ENCODE peak calls at places on chromosomes 2 and 18, in seven cellular contexts. G, Z, I, B, V, U and K are unnamed samples.

GRCh38 chr2:170122883-170123547 is 54.9 kb upstream of the MYO3B start:
- ATAC-seq in Z (peak), U (peak), G (peak), V (no peak), I (no peak), B (no peak), K (no peak)

GRCh38 chr2:225010804-225011203 is 31.5 kb downstream of the DOCK10 start:
- ATAC-seq in V (no peak), I (no peak), B (no peak), U (no peak), G (no peak), Z (no peak), K (no peak)

GRCh38 chr2:237280235-237280634 is 133.7 kb downstream of the COL6A3 start:
- ATAC-seq in Z (no peak), B (no peak), V (no peak), U (no peak), G (no peak), I (no peak), K (no peak)

GRCh38 chr18:3025544-3025943 is 12.6 kb upstream of the LPIN2 start:
- ATAC-seq in G (no peak), V (no peak), Z (no peak), U (no peak), I (no peak), B (no peak), K (no peak)

GRCh38 chr2:208280933-208281332 is 14.9 kb downstream of the PIKFYVE start:
- ATAC-seq in V (no peak), U (no peak), Z (no peak), I (peak), G (no peak), B (no peak), K (no peak)

GRCh38 chr2:238242731-238243495 is 3.1 kb upstream of the HES6 start:
- ATAC-seq in G (no peak), V (no peak), B (no peak), U (no peak), Z (peak), I (no peak), K (no peak)

GRCh38 chr2:38652431-38653273 is 13.3 kb upstream of the GALM start:
- ATAC-seq in U (no peak), I (peak), B (peak), V (no peak), G (no peak), Z (no peak), K (no peak)

GRCh38 chr18:59606193-59607175 is 90.7 kb downstream of the CCBE1 start:
- ATAC-seq in Z (no peak), G (no peak), V (no peak), I (no peak), B (no peak), U (no peak), K (no peak)

GRCh38 chr2:240211598-240212424 is 71.4 kb upstream of the OTOS start:
- ATAC-seq in I (no peak), G (no peak), V (no peak), U (no peak), Z (no peak), B (no peak), K (no peak)

GRCh38 chr2:152646775-152647174 is 70.5 kb downstream of the PRPF40A start:
- ATAC-seq in I (no peak), G (peak), Z (peak), U (peak), V (peak), B (peak), K (peak)

GRCh38 chr2:141001750-141002149 is 1129.1 kb downstream of the LRP1B start:
- ATAC-seq in U (no peak), G (no peak), Z (no peak), B (no peak), V (no peak), I (no peak), K (no peak)

GRCh38 chr2:100259991-100260390 is 62.3 kb downstream of the LONRF2 start:
- ATAC-seq in U (no peak), I (no peak), G (no peak), B (no peak), Z (no peak), V (no peak), K (no peak)

GRCh38 chr2:66189598-66189997 is 245.3 kb upstream of the MEIS1 start:
- ATAC-seq in V (no peak), G (no peak), Z (no peak), U (no peak), I (no peak), B (no peak), K (peak)

GRCh38 chr2:25784408-25784807 is 93.9 kb downstream of the ASXL2 start:
- ATAC-seq in I (no peak), Z (no peak), G (no peak), B (no peak), V (no peak), U (no peak), K (no peak)

GRCh38 chr2:120773186-120773800 is 37.6 kb downstream of the GLI2 start:
- ATAC-seq in U (no peak), I (no peak), Z (no peak), V (no peak), B (no peak), G (no peak), K (no peak)

DNA sequence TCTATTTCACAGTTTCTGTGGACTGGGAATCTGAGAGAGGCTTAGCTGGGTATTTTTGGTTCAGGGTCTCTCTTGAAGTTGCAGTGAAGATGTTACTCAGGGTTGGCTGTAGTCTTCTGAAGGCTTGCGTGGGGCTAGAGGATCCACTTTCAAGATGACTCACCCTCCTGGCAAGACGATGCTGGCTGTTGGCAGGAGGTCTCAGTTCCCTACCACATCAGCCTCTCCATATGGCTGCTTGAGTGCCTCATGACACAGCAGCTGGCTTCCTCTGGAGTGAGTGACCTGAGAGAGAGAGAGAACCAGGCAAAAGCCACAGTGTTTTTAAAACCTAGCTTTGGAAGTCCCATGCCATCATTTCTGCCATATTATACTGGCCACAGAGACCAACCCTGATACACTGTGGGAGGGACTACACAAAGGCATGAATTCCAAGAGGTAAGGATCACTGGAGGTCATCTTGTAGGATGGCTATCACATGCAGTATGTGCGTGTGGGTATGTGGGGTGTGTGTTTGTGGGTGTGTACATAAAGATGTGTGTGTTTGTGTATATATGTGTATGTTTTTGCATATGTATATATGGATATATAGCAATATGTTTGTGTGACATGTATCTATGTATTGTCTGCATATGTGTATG is 25.1 kb downstream of the DNPEP start:
- ATAC-seq in B (no peak), Z (no peak), V (no peak), U (peak), G (peak), I (peak), K (peak)
- TF ChIP-seq POLR2AphosphoS5 in B (no peak), Z (no peak), V (no peak), U (no peak), G (no peak), I (no peak), K (no peak)

DNA sequence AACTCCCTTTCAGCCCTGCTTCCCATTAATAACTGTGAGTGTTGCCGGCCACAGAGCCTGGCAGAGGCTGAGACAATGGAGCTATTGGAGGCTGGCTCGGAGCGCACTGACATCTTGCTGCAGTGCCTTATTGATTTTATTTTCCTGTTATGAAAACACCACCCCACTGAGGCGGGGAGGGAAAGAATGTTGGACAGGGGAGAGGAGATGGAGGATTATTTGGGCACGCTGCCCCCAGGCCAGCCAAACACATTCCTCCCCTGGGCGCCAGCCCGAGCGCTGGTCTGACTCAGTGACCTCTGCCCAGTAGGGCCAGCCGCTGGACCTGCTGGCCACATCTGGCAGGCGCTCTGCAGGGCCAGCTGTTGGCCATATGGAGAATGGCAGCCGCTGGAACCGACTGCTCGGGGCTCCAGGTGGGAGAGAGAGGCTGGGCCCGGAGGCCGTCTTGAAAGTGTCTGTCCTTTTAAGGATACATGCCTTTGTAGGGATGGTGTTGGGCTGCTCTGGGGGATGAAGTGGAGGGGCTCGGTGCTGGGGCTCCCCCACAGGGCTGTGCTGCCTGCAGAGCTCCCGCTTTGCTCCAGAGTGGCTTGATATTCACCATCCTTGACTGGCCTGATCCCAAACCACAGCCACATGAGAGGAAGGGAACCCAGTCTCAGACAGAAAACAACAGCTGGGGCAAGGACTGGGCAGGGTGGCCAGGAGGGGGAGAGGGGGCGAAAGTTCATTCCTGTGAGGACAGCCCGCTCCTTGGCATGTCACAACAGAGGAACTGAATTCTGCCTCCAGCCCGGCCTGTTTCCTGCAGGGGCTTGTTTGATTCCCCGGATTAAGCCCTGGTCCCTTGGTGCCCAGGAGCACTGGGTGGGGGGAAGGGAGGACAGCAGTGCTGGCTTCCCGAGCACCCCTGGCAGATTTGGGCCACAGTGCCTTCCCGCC is 179.0 kb downstream of the KLHL29 start:
- ATAC-seq in Z (peak), U (peak), I (no peak), V (peak), B (peak), G (peak), K (peak)
- TF ChIP-seq POLR2AphosphoS5 in Z (no peak), U (no peak), I (no peak), V (no peak), B (no peak), G (no peak), K (peak)

GRCh38 chr2:30240162-30240696 is 8.9 kb downstream of the LBH start:
- ATAC-seq in V (no peak), B (peak), G (no peak), Z (no peak), U (no peak), I (no peak), K (peak)
- TF ChIP-seq POLR2AphosphoS5 in V (no peak), B (no peak), G (no peak), Z (no peak), U (no peak), I (no peak), K (no peak)

GRCh38 chr2:235255716-235256115 is 238.1 kb upstream of the AGAP1 start:
- ATAC-seq in V (no peak), U (no peak), B (no peak), G (no peak), Z (no peak), I (no peak), K (no peak)
- TF ChIP-seq POLR2AphosphoS5 in V (no peak), U (no peak), B (no peak), G (no peak), Z (no peak), I (no peak), K (no peak)

DNA sequence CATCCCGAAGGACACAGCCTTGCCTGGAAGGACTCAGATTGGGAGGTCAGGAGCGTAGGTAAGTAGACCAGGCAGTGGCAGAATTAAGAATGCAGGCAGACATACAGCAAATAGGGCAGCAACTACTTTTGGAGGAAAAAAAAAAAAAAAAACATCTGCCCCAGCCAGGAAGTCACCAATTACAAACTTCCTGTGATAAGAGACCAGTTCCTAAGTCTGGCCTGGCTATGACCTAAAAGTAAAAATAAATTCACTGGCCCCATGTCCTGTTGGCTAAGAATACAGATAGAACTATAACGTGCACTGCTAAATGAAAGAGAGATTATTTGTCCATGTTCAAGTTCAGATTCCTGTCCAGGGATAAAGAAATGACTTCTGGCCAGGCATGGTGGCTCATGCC is 45.2 kb upstream of the NOSTRIN start:
- ATAC-seq in V (no peak), U (no peak), B (peak), I (no peak), G (no peak), Z (no peak), K (no peak)
- TF ChIP-seq POLR2AphosphoS5 in V (no peak), U (no peak), B (no peak), I (no peak), G (no peak), Z (no peak), K (no peak)

GRCh38 chr18:21997207-21998143 is 171.9 kb upstream of the GATA6 start:
- ATAC-seq in V (peak), I (peak), U (peak), B (peak), Z (peak), G (peak), K (peak)
- TF ChIP-seq POLR2AphosphoS5 in V (no peak), I (no peak), U (no peak), B (no peak), Z (no peak), G (no peak), K (no peak)

GRCh38 chr2:28707592-28707991 is 44.0 kb upstream of the PPP1CB start:
- ATAC-seq in G (no peak), V (no peak), Z (no peak), I (no peak), B (no peak), U (no peak), K (no peak)

GRCh38 chr2:28704621-28705020 is 47.0 kb upstream of the PPP1CB start:
- ATAC-seq in Z (no peak), U (no peak), G (no peak), I (no peak), B (peak), V (no peak), K (no peak)

GRCh38 chr2:28705743-28706142 is 45.9 kb upstream of the PPP1CB start:
- ATAC-seq in U (no peak), V (no peak), G (no peak), B (no peak), I (no peak), Z (no peak), K (no peak)

GRCh38 chr2:28710545-28710944 is 41.1 kb upstream of the PPP1CB start:
- ATAC-seq in V (no peak), B (peak), Z (no peak), U (no peak), I (no peak), G (no peak), K (no peak)

DNA sequence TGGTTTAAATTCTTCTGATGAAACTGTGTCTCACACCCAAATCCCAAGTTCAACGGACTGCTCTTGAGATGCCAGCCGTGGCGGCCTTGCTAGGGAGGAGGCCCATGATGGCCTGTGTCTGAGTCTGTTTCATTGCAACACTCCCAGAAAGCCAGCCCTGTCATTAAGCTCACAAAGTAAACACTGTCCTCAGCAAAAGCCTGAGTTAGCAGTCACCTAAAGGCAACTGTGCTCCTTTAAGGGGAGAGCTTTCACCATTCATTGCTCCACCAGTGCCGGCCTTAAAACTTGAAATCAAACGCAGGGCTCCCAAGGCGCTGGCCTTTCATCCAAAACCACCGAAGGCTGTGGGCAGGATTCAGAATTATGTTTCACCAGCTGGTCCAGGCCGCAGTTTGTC is 42.5 kb upstream of the PPP1CB start:
- ATAC-seq in V (no peak), U (no peak), I (no peak), B (no peak), Z (peak), G (no peak), K (peak)
- TF ChIP-seq POLR2AphosphoS5 in V (no peak), U (no peak), I (no peak), B (no peak), Z (no peak), G (no peak), K (peak)